ENCODE peak calls at places on chromosomes 5 and 9, in nine cellular contexts. I is AG10803; V is EH; S is left ventricle myocardium inferior; H is AG08395; C is effector memory CD4-positive, alpha-beta T cell; O is GM12865; N is endothelial cell; Y is A549. D is an unnamed sample.

GRCh38 chr9:28396058-28396457 is 822.8 kb upstream of the C9orf72 start:
- DNase-seq in C (no peak), H (no peak), S (no peak), V (no peak), N (no peak), I (no peak), Y (no peak), O (no peak), D (no peak)

GRCh38 chr5:33411498-33411897 is 29.3 kb upstream of the TARS1 start:
- DNase-seq in N (no peak), C (no peak), I (no peak), H (no peak), O (no peak), S (no peak), Y (no peak), V (no peak), D (no peak)

GRCh38 chr5:129098488-129099183 is 4.1 kb downstream of the ISOC1 start:
- DNase-seq in C (no peak), N (no peak), I (no peak), S (no peak), Y (no peak), H (no peak), O (no peak), V (no peak), D (no peak)

GRCh38 chr5:128395073-128395472 is 143.0 kb downstream of the FBN2 start:
- DNase-seq in H (no peak), C (no peak), N (no peak), Y (no peak), O (no peak), S (no peak), V (no peak), I (no peak), D (no peak)

GRCh38 chr9:35114921-35115341 is 731 bp downstream of the ATOSB start:
- DNase-seq in O (peak), N (peak), Y (peak), H (peak), C (peak), S (peak), I (peak), V (peak), D (peak)

GRCh38 chr5:143671644-143672569 is 140.1 kb upstream of the HMHB1 start:
- DNase-seq in C (no peak), V (no peak), N (no peak), Y (no peak), O (no peak), S (no peak), H (no peak), I (no peak), D (no peak)

GRCh38 chr5:172284275-172284971 is 859 bp upstream of the UBTD2 start:
- DNase-seq in O (no peak), V (peak), H (peak), N (no peak), S (no peak), C (no peak), I (peak), Y (no peak), D (no peak)

GRCh38 chr5:152066760-152067159 is 142.1 kb upstream of the GLRA1 start:
- DNase-seq in C (no peak), H (no peak), I (no peak), N (no peak), S (no peak), O (no peak), Y (no peak), V (no peak), D (no peak)

GRCh38 chr9:81626511-81626910 is 62.8 kb downstream of the TLE1 start:
- DNase-seq in H (no peak), Y (no peak), I (peak), V (peak), S (no peak), C (no peak), N (no peak), O (no peak), D (no peak)

GRCh38 chr5:169905017-169905416 is 75.3 kb downstream of the INSYN2B start:
- DNase-seq in O (no peak), S (no peak), V (no peak), N (no peak), I (no peak), Y (no peak), C (no peak), H (no peak), D (no peak)

GRCh38 chr9:137247135-137247915 is 3.8 kb upstream of the STPG3 start:
- DNase-seq in N (no peak), S (no peak), I (no peak), C (no peak), O (no peak), V (no peak), Y (no peak), H (no peak), D (no peak)

GRCh38 chr5:117657591-117657990 is 1083.0 kb upstream of the SEMA6A start:
- DNase-seq in C (no peak), O (no peak), I (no peak), S (no peak), V (peak), N (no peak), H (no peak), Y (no peak), D (no peak)

GRCh38 chr5:181207214-181207959 is 2.4 kb upstream of the TRIM7 start:
- DNase-seq in C (peak), S (peak), Y (peak), H (peak), O (peak), N (peak), I (peak), V (peak), D (peak)

GRCh38 chr5:31194458-31194808 is 947 bp downstream of the CDH6 start:
- DNase-seq in C (no peak), V (peak), S (no peak), O (no peak), H (no peak), N (no peak), Y (peak), I (no peak), D (no peak)

GRCh38 chr5:14668247-14668646 is 3.7 kb downstream of the OTULIN start:
- DNase-seq in C (no peak), Y (no peak), I (no peak), O (peak), V (no peak), N (no peak), S (no peak), H (no peak), D (no peak)

GRCh38 chr5:178436326-178436940 is 153.8 kb downstream of the COL23A1 start:
- DNase-seq in S (no peak), V (no peak), O (no peak), Y (no peak), I (no peak), N (no peak), H (no peak), C (no peak), D (peak)

GRCh38 chr5:173248481-173248880 is 13.5 kb upstream of the NKX2-5 start:
- DNase-seq in V (no peak), H (no peak), C (no peak), I (no peak), O (no peak), N (no peak), S (no peak), Y (no peak), D (no peak)

GRCh38 chr5:78132507-78132906 is 162.0 kb downstream of the AP3B1 start:
- DNase-seq in O (no peak), C (no peak), S (no peak), N (no peak), I (no peak), Y (no peak), V (no peak), H (no peak), D (no peak)

GRCh38 chr9:137190315-137190853 is 1.9 kb downstream of the SSNA1 start:
- DNase-seq in I (no peak), S (no peak), C (no peak), O (no peak), Y (no peak), N (no peak), H (no peak), V (no peak), D (no peak)

GRCh38 chr5:117299940-117300339 is 725.3 kb upstream of the SEMA6A start:
- DNase-seq in Y (no peak), S (no peak), O (no peak), H (no peak), C (no peak), I (no peak), V (no peak), N (no peak), D (no peak)

GRCh38 chr9:113537227-113537810 is 73.8 kb downstream of the RGS3 start:
- DNase-seq in H (no peak), I (no peak), Y (no peak), N (no peak), S (no peak), V (no peak), C (no peak), O (no peak), D (no peak)

GRCh38 chr5:3845249-3845648 is 249.6 kb downstream of the IRX1 start:
- DNase-seq in S (no peak), O (no peak), N (no peak), H (no peak), V (no peak), Y (no peak), I (no peak), C (no peak), D (no peak)

GRCh38 chr9:37028425-37029031 is 5.5 kb downstream of the PAX5 start:
- DNase-seq in S (no peak), C (no peak), H (no peak), I (no peak), Y (no peak), O (peak), N (no peak), V (no peak), D (peak)

GRCh38 chr5:164504141-164504772 is 998.8 kb downstream of the MAT2B start:
- DNase-seq in Y (peak), N (peak), V (peak), O (peak), H (peak), S (no peak), C (no peak), I (peak), D (peak)

GRCh38 chr9:97602430-97602829 is 30.7 kb downstream of the TSTD2 start:
- DNase-seq in O (no peak), S (peak), Y (no peak), V (no peak), C (no peak), H (no peak), I (no peak), N (no peak), D (no peak)

GRCh38 chr5:177508217-177508611 is 1.4 kb downstream of the DOK3 start:
- DNase-seq in H (no peak), S (no peak), V (no peak), I (no peak), Y (no peak), N (no peak), C (no peak), O (peak), D (no peak)

GRCh38 chr9:126386088-126386487 is 59.5 kb downstream of the MVB12B start:
- DNase-seq in N (peak), V (peak), I (no peak), H (peak), C (no peak), Y (peak), S (no peak), O (peak), D (no peak)

GRCh38 chr9:17881371-17881770 is 302.5 kb downstream of the SH3GL2 start:
- DNase-seq in H (no peak), N (no peak), C (no peak), O (no peak), I (no peak), Y (no peak), V (no peak), S (no peak), D (no peak)

GRCh38 chr9:101398930-101399640 is 434 bp downstream of the ZNF189 start:
- DNase-seq in N (no peak), H (peak), V (no peak), S (no peak), O (peak), I (no peak), C (no peak), Y (peak), D (no peak)

GRCh38 chr5:33788922-33789321 is 102.9 kb downstream of the ADAMTS12 start:
- DNase-seq in V (peak), H (peak), N (no peak), Y (peak), C (no peak), I (peak), S (no peak), O (no peak), D (no peak)

GRCh38 chr9:33813712-33814641 is 3.0 kb upstream of the UBE2R2 start:
- DNase-seq in V (peak), H (peak), N (no peak), S (no peak), I (peak), C (peak), O (peak), Y (peak), D (no peak)

GRCh38 chr5:59712836-59713487 is 180.6 kb downstream of the PDE4D start:
- DNase-seq in C (no peak), S (no peak), Y (peak), V (peak), O (peak), I (peak), H (no peak), N (no peak), D (no peak)

GRCh38 chr9:134343637-134344036 is 17.4 kb downstream of the RXRA start:
- DNase-seq in Y (no peak), S (peak), C (no peak), O (no peak), V (no peak), N (no peak), I (no peak), H (no peak), D (no peak)

D was measured in ecto neural progenitor cell.